ENCODE peak calls at places on chromosomes 7 and 10, in five cellular contexts. A is CD8-positive, alpha-beta memory T cell; G is GM23338; R is endodermal cell; K is upper lobe of right lung. J is an unnamed sample.

GRCh38 chr10:27833792-27834191 is 88.2 kb upstream of the MKX start:
- DNase-seq in K (no peak), A (no peak), R (no peak), G (peak; percentile 11), J (no peak)

GRCh38 chr7:140607441-140607989 is 33.1 kb downstream of the DENND2A start:
- DNase-seq in A (no peak), R (no peak), G (no peak), K (peak; percentile 68), J (no peak)

GRCh38 chr10:58431903-58432302 is 46.7 kb downstream of the TFAM start:
- DNase-seq in K (no peak), G (no peak), R (no peak), A (no peak), J (no peak)

GRCh38 chr10:70578371-70578947 is 24.1 kb downstream of the PRF1 start:
- DNase-seq in K (peak; percentile 9), G (no peak), A (peak; percentile 34), R (no peak), J (peak; percentile 97)

GRCh38 chr10:29895436-29895835 is 163.9 kb downstream of the JCAD start:
- DNase-seq in G (peak; percentile 37), A (no peak), R (peak; percentile 71), K (no peak), J (no peak)

GRCh38 chr10:71812016-71812912 is 38.8 kb downstream of the PSAP start:
- DNase-seq in R (peak; percentile 88), K (peak; percentile 86), A (peak; percentile 75), G (peak; percentile 74), J (peak; percentile 26)

GRCh38 chr10:131896403-131896802 is 4.4 kb upstream of the PPP2R2D start:
- DNase-seq in A (peak; percentile 47), R (no peak), K (no peak), G (no peak), J (no peak)

GRCh38 chr10:78335691-78336401 is 302.2 kb downstream of the RPS24 start:
- DNase-seq in K (no peak), R (peak; percentile 22), G (no peak), A (no peak), J (no peak)

GRCh38 chr10:69186524-69186923 is 6.5 kb downstream of the SUPV3L1 start:
- DNase-seq in G (no peak), K (no peak), R (no peak), A (no peak), J (no peak)

GRCh38 chr7:88835147-88835728 is 39.7 kb upstream of the TEX47 start:
- DNase-seq in A (no peak), K (no peak), G (peak; percentile 74), R (no peak), J (peak; percentile 32)

GRCh38 chr7:158073845-158074840 is 513.5 kb downstream of the PTPRN2 start:
- DNase-seq in A (no peak), R (no peak), G (no peak), K (peak; percentile 57), J (no peak)

GRCh38 chr7:73717025-73717807 is 2.3 kb downstream of the STX1A start:
- DNase-seq in K (no peak), G (no peak), R (no peak), A (no peak), J (no peak)

GRCh38 chr7:191105-192034 is 1.0 kb upstream of the FAM20C start:
- DNase-seq in A (no peak), R (peak; percentile 71), G (no peak), K (no peak), J (peak; percentile 70)

GRCh38 chr10:96118604-96119450 is 11.3 kb upstream of the ZNF518A start:
- DNase-seq in R (no peak), K (no peak), G (no peak), A (no peak), J (no peak)

GRCh38 chr10:96124230-96125141 is 5.6 kb upstream of the ZNF518A start:
- DNase-seq in A (no peak), G (peak; percentile 75), R (peak; percentile 85), K (peak; percentile 76), J (peak; percentile 62)

GRCh38 chr10:96125142-96125515 is 5.0 kb upstream of the ZNF518A start:
- DNase-seq in K (no peak), A (no peak), R (no peak), G (no peak), J (peak; percentile 8)

GRCh38 chr10:96122824-96123223 is 7.3 kb upstream of the ZNF518A start:
- DNase-seq in G (no peak), K (no peak), R (no peak), A (no peak), J (peak; percentile 37)
- H3K27me3 ChIP-seq in G (no peaks in the 10 kb centered on the region), K (peaks cover 48% of the 10 kb centered on the region), R (peaks cover 2% of the 10 kb centered on the region), A (peaks cover 14% of the 10 kb centered on the region), J (no peaks in the 10 kb centered on the region)

GRCh38 chr10:117162093-117163021 is 24.3 kb upstream of the VAX1 start:
- DNase-seq in K (no peak), G (peak; percentile 81), R (no peak), A (no peak), J (no peak)

GRCh38 chr10:117160567-117160966 is 22.5 kb upstream of the VAX1 start:
- DNase-seq in G (no peak), A (no peak), K (no peak), R (peak; percentile 52), J (no peak)

GRCh38 chr10:117159390-117159789 is 21.3 kb upstream of the VAX1 start:
- DNase-seq in K (no peak), R (peak; percentile 93), A (no peak), G (peak; percentile 93), J (no peak)

GRCh38 chr10:117163061-117163953 is 25.2 kb upstream of the VAX1 start:
- DNase-seq in G (peak; percentile 81), R (peak; percentile 94), K (no peak), A (no peak), J (no peak)

DNA sequence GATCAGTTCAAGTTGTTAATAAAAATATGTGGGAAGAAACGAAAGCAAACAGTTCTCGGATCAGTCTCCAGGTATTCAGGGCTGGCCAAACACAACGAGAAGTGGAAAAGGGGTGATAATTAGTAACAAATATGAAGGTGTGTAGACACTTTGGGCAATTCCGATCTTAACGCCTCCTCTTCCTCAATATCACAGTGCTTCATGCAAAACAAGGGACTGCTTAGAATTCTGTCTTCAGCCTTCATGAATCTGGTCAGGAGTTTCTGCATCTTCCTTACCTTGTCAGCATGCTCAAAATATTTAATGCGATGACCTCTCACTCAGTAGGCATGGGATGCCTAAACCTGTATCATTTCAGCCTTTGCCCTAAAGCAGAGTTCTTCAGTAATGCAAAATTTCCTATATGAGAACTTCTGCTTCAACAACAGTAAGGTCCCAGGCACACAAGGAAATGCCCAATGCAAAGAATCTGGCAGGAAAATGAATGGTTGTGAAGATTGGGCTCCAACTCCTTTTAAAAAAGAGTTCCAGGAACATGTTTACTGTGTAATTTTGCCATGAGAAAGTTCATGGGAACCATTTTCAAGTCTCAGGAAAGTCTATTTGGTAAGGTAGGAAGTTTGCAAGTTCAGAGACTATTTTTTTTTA is 23.4 kb upstream of the VAX1 start:
- DNase-seq in K (no peak), R (no peak), A (no peak), G (no peak), J (no peak)
- H3K4me3 ChIP-seq in K (no peak overlapping the region), R (no peak overlapping the region), A (no peak overlapping the region), G (no peak overlapping the region), J (no peak overlapping the region)

DNA sequence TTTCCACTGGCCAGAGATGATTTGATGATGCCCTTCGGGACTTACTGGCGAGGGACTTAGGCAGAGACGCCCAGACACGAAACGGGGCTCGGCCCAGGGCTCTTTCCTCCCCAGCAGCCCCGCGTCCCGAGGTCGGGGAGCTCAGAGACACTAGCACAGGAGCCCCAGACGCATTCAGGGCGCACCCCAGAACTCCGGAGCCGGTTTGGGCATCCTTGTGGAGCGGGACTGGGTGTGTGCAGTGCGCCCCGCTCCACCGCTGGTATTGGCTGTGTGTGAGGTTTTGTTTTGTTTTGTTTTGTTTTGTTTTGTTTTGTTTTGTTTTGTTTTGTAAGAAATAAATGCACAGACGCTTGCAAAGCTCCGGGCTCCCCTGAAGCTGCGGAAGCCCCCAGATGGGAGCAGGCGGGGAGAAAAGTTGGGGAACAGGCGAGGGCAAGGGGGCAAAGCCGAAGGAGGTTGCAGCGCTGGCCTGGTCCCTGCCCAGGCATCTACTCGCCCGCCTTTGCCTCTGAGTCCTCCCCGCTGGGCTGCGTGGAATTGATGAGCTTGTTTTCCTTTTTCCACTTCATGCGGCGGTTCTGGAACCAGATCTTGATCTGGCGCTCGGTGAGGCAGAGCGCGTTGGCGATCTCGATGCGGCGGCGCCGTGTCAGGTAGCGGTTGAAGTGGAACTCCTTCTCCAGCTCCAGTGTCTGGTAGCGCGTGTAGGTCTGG is 1.8 kb upstream of the HOXA5 start:
- DNase-seq in A (no peak), G (peak; percentile 46), K (no peak), R (peak; percentile 46), J (no peak)
- H3K27me3 ChIP-seq in A (peaks cover 37% of the 10 kb centered on the region), G (peaks cover 100% of the 10 kb centered on the region), K (peaks cover 58% of the 10 kb centered on the region), R (peaks cover 100% of the 10 kb centered on the region), J (peaks cover 87% of the 10 kb centered on the region)

GRCh38 chr10:44893604-44894468 is 17.3 kb upstream of the TMEM72 start:
- DNase-seq in G (no peak), R (no peak), K (no peak), A (no peak), J (no peak)

GRCh38 chr10:44891721-44892120 is 19.4 kb upstream of the TMEM72 start:
- DNase-seq in K (no peak), G (no peak), A (no peak), R (no peak), J (no peak)

GRCh38 chr10:44895280-44895679 is 15.9 kb upstream of the TMEM72 start:
- DNase-seq in G (no peak), A (no peak), K (no peak), R (no peak), J (no peak)

GRCh38 chr10:44897049-44897448 is 14.1 kb upstream of the TMEM72 start:
- DNase-seq in G (no peak), R (no peak), A (no peak), K (no peak), J (no peak)

GRCh38 chr10:44894691-44895090 is 16.4 kb upstream of the TMEM72 start:
- DNase-seq in R (no peak), K (no peak), A (no peak), G (no peak), J (no peak)
- H3K4me3 ChIP-seq in R (no peak overlapping the region), K (no peak overlapping the region), A (no peak overlapping the region), G (no peak overlapping the region), J (no peak overlapping the region)

GRCh38 chr10:46556515-46557318 is at the start of gene GPRIN2:
- DNase-seq in K (peak; percentile 89), G (peak; percentile 93), R (peak; percentile 92), A (peak; percentile 1), J (no peak)

GRCh38 chr10:46555713-46556514 is 544 bp downstream of the GPRIN2 start:
- DNase-seq in K (peak; percentile 88), G (peak; percentile 94), A (peak; percentile 1), R (peak; percentile 96), J (no peak)

GRCh38 chr10:46558411-46559185 is 2.1 kb upstream of the GPRIN2 start:
- DNase-seq in K (peak; percentile 67), A (no peak), G (no peak), R (peak; percentile 61), J (no peak)

GRCh38 chr10:46558141-46558410 is 1.6 kb upstream of the GPRIN2 start:
- DNase-seq in K (peak; percentile 70), R (no peak), A (no peak), G (no peak), J (no peak)

GRCh38 chr10:46557319-46558140 is 1.1 kb upstream of the GPRIN2 start:
- DNase-seq in A (peak; percentile 1), K (peak; percentile 75), G (peak; percentile 77), R (peak; percentile 81), J (no peak)
- H3K27me3 ChIP-seq in A (peaks cover 17% of the 10 kb centered on the region), K (peaks cover 60% of the 10 kb centered on the region), G (peaks cover 16% of the 10 kb centered on the region), R (peaks cover 54% of the 10 kb centered on the region), J (peaks cover 39% of the 10 kb centered on the region)

J was measured in bronchial epithelial cell.